ENCODE peak calls at places on chromosomes 2 and 18, in ten cellular contexts. X is GM12865; G is NCI-H774; Q is activated T-cell treated with anti-CD3 and anti-CD28 coated beads for 1 hour; Y is HFFc6; I is neural progenitor cell; C is midbrain; D is activated CD4-positive, CD25-positive, alpha-beta regulatory T cell treated with anti-CD3 and anti-CD28 coated beads, Interleukin-2, amount 50 U/mL, for 72 hours; Z is mucosa of gallbladder; S is stimulated activated CD4-positive, alpha-beta T cell treated with anti-CD3 and anti-CD28 coated beads, Interleukin-4, amount 100 ng/mL, for 4 hours. A is an unnamed sample.

GRCh38 chr2:120832296-120833070 is 96.8 kb downstream of the GLI2 start:
- DNase-seq in Q (no peak), Y (no peak), C (no peak), G (no peak), D (no peak), I (no peak), X (no peak), Z (no peak), S (no peak), A (no peak)

GRCh38 chr2:119407430-119408220 is 24.0 kb upstream of the TMEM37 start:
- DNase-seq in Q (peak), Y (peak), G (peak), I (peak), D (no peak), Z (peak), S (no peak), C (peak), X (peak), A (no peak)

GRCh38 chr2:175585531-175585930 is 404.0 kb upstream of the ATP5MC3 start:
- DNase-seq in S (no peak), X (no peak), Z (no peak), Q (no peak), Y (no peak), G (no peak), D (no peak), C (no peak), I (no peak), A (no peak)

GRCh38 chr2:173441222-173441621 is 86.5 kb downstream of the CDCA7 start:
- DNase-seq in G (no peak), Q (no peak), C (no peak), Y (no peak), S (no peak), D (no peak), X (no peak), I (no peak), Z (no peak), A (no peak)

GRCh38 chr2:101038455-101039255 is 36.6 kb downstream of the RPL31 start:
- DNase-seq in C (no peak), Y (no peak), Z (no peak), I (no peak), X (peak), Q (no peak), S (no peak), G (no peak), D (no peak), A (no peak)

GRCh38 chr2:101745711-101746694 is 48.5 kb downstream of the MAP4K4 start:
- DNase-seq in D (no peak), Y (peak), Z (no peak), I (no peak), C (no peak), S (no peak), X (no peak), G (no peak), Q (no peak), A (no peak)

GRCh38 chr18:21703241-21703820 is 1.2 kb downstream of the ABHD3 start:
- DNase-seq in Z (no peak), C (peak), D (peak), G (no peak), Y (no peak), X (peak), S (peak), Q (no peak), I (no peak), A (peak)

GRCh38 chr2:99707592-99707991 is 217.8 kb upstream of the REV1 start:
- DNase-seq in X (no peak), D (no peak), Y (no peak), C (no peak), Q (no peak), I (no peak), G (no peak), Z (no peak), S (no peak), A (no peak)

GRCh38 chr18:7877609-7878008 is 310.5 kb downstream of the PTPRM start:
- DNase-seq in C (no peak), D (no peak), Q (no peak), I (no peak), X (no peak), G (no peak), Z (no peak), Y (no peak), S (no peak), A (no peak)

GRCh38 chr2:39499336-39499735 is 62.3 kb upstream of the MAP4K3 start:
- DNase-seq in G (no peak), D (no peak), X (no peak), Q (no peak), C (no peak), S (no peak), Y (no peak), Z (no peak), I (no peak), A (no peak)